ENCODE peak calls at places on chromosomes 11 and 22, in seven cellular contexts. One of them, this sample, is unnamed.

GRCh38 chr11:116281173-116282160 is 491.3 kb downstream of the BUD13 start:
- DNase-seq in stimulated activated CD4-positive, alpha-beta T cell treated with anti-CD3 and anti-CD28 coated beads, TNF-alpha, amount 100 ng/mL, for 24 hours: no peak
- DNase-seq in EH: no peak
- DNase-seq in iPS-NIHi11: peak
- DNase-seq in glutamatergic neuron: no peak
- DNase-seq in activated CD8-positive, alpha-beta T cell treated with anti-CD3 and anti-CD28 coated beads for 36 hours: no peak
- DNase-seq in effector memory CD8-positive, alpha-beta T cell: no peak
- DNase-seq in this sample: no peak

GRCh38 chr11:73185680-73186293 is 32.3 kb upstream of the P2RY2 start:
- DNase-seq in activated CD8-positive, alpha-beta T cell treated with anti-CD3 and anti-CD28 coated beads for 36 hours: no peak
- DNase-seq in iPS-NIHi11: no peak
- DNase-seq in EH: peak
- DNase-seq in glutamatergic neuron: no peak
- DNase-seq in stimulated activated CD4-positive, alpha-beta T cell treated with anti-CD3 and anti-CD28 coated beads, TNF-alpha, amount 100 ng/mL, for 24 hours: no peak
- DNase-seq in effector memory CD8-positive, alpha-beta T cell: no peak
- DNase-seq in this sample: no peak

GRCh38 chr22:16131918-16132317 is 442.1 kb downstream of the POTEH start:
- DNase-seq in iPS-NIHi11: no peak
- DNase-seq in activated CD8-positive, alpha-beta T cell treated with anti-CD3 and anti-CD28 coated beads for 36 hours: no peak
- DNase-seq in effector memory CD8-positive, alpha-beta T cell: no peak
- DNase-seq in glutamatergic neuron: no peak
- DNase-seq in EH: no peak
- DNase-seq in stimulated activated CD4-positive, alpha-beta T cell treated with anti-CD3 and anti-CD28 coated beads, TNF-alpha, amount 100 ng/mL, for 24 hours: no peak
- DNase-seq in this sample: no peak

GRCh38 chr11:118918686-118919280 is 6.9 kb downstream of the BCL9L start:
- DNase-seq in glutamatergic neuron: no peak
- DNase-seq in effector memory CD8-positive, alpha-beta T cell: no peak
- DNase-seq in activated CD8-positive, alpha-beta T cell treated with anti-CD3 and anti-CD28 coated beads for 36 hours: peak
- DNase-seq in EH: peak
- DNase-seq in stimulated activated CD4-positive, alpha-beta T cell treated with anti-CD3 and anti-CD28 coated beads, TNF-alpha, amount 100 ng/mL, for 24 hours: no peak
- DNase-seq in iPS-NIHi11: no peak
- DNase-seq in this sample: no peak

GRCh38 chr11:128714881-128715280 is 21.0 kb downstream of the FLI1 start:
- DNase-seq in stimulated activated CD4-positive, alpha-beta T cell treated with anti-CD3 and anti-CD28 coated beads, TNF-alpha, amount 100 ng/mL, for 24 hours: no peak
- DNase-seq in EH: peak
- DNase-seq in activated CD8-positive, alpha-beta T cell treated with anti-CD3 and anti-CD28 coated beads for 36 hours: peak
- DNase-seq in effector memory CD8-positive, alpha-beta T cell: no peak
- DNase-seq in iPS-NIHi11: no peak
- DNase-seq in glutamatergic neuron: no peak
- DNase-seq in this sample: no peak

GRCh38 chr22:44074286-44074984 is 50.3 kb downstream of the PARVB start:
- DNase-seq in glutamatergic neuron: no peak
- DNase-seq in activated CD8-positive, alpha-beta T cell treated with anti-CD3 and anti-CD28 coated beads for 36 hours: no peak
- DNase-seq in effector memory CD8-positive, alpha-beta T cell: no peak
- DNase-seq in stimulated activated CD4-positive, alpha-beta T cell treated with anti-CD3 and anti-CD28 coated beads, TNF-alpha, amount 100 ng/mL, for 24 hours: no peak
- DNase-seq in iPS-NIHi11: no peak
- DNase-seq in EH: no peak
- DNase-seq in this sample: no peak

GRCh38 chr11:125262194-125262824 is 97.8 kb downstream of the PKNOX2 start:
- DNase-seq in iPS-NIHi11: no peak
- DNase-seq in EH: no peak
- DNase-seq in effector memory CD8-positive, alpha-beta T cell: no peak
- DNase-seq in activated CD8-positive, alpha-beta T cell treated with anti-CD3 and anti-CD28 coated beads for 36 hours: no peak
- DNase-seq in stimulated activated CD4-positive, alpha-beta T cell treated with anti-CD3 and anti-CD28 coated beads, TNF-alpha, amount 100 ng/mL, for 24 hours: no peak
- DNase-seq in glutamatergic neuron: no peak
- DNase-seq in this sample: no peak

GRCh38 chr11:78408619-78409018 is 9.0 kb downstream of the GAB2 start:
- DNase-seq in stimulated activated CD4-positive, alpha-beta T cell treated with anti-CD3 and anti-CD28 coated beads, TNF-alpha, amount 100 ng/mL, for 24 hours: no peak
- DNase-seq in iPS-NIHi11: no peak
- DNase-seq in activated CD8-positive, alpha-beta T cell treated with anti-CD3 and anti-CD28 coated beads for 36 hours: no peak
- DNase-seq in EH: no peak
- DNase-seq in glutamatergic neuron: no peak
- DNase-seq in effector memory CD8-positive, alpha-beta T cell: no peak
- DNase-seq in this sample: no peak

GRCh38 chr11:127492025-127492424 is 491.5 kb upstream of the KIRREL3 start:
- DNase-seq in glutamatergic neuron: no peak
- DNase-seq in EH: no peak
- DNase-seq in activated CD8-positive, alpha-beta T cell treated with anti-CD3 and anti-CD28 coated beads for 36 hours: no peak
- DNase-seq in stimulated activated CD4-positive, alpha-beta T cell treated with anti-CD3 and anti-CD28 coated beads, TNF-alpha, amount 100 ng/mL, for 24 hours: no peak
- DNase-seq in iPS-NIHi11: no peak
- DNase-seq in effector memory CD8-positive, alpha-beta T cell: no peak
- DNase-seq in this sample: no peak

GRCh38 chr11:69510471-69511357 is 29.3 kb downstream of the LINC01488 start:
- DNase-seq in stimulated activated CD4-positive, alpha-beta T cell treated with anti-CD3 and anti-CD28 coated beads, TNF-alpha, amount 100 ng/mL, for 24 hours: no peak
- DNase-seq in glutamatergic neuron: no peak
- DNase-seq in EH: peak
- DNase-seq in iPS-NIHi11: no peak
- DNase-seq in effector memory CD8-positive, alpha-beta T cell: no peak
- DNase-seq in activated CD8-positive, alpha-beta T cell treated with anti-CD3 and anti-CD28 coated beads for 36 hours: no peak
- DNase-seq in this sample: no peak

GRCh38 chr11:57214494-57214893 is 22.6 kb downstream of the APLNR start:
- DNase-seq in glutamatergic neuron: no peak
- DNase-seq in iPS-NIHi11: no peak
- DNase-seq in effector memory CD8-positive, alpha-beta T cell: no peak
- DNase-seq in activated CD8-positive, alpha-beta T cell treated with anti-CD3 and anti-CD28 coated beads for 36 hours: no peak
- DNase-seq in EH: peak
- DNase-seq in stimulated activated CD4-positive, alpha-beta T cell treated with anti-CD3 and anti-CD28 coated beads, TNF-alpha, amount 100 ng/mL, for 24 hours: no peak
- DNase-seq in this sample: no peak

GRCh38 chr11:84819128-84819527 is 808.0 kb downstream of the DLG2 start:
- DNase-seq in iPS-NIHi11: no peak
- DNase-seq in EH: peak
- DNase-seq in stimulated activated CD4-positive, alpha-beta T cell treated with anti-CD3 and anti-CD28 coated beads, TNF-alpha, amount 100 ng/mL, for 24 hours: no peak
- DNase-seq in effector memory CD8-positive, alpha-beta T cell: no peak
- DNase-seq in activated CD8-positive, alpha-beta T cell treated with anti-CD3 and anti-CD28 coated beads for 36 hours: no peak
- DNase-seq in glutamatergic neuron: no peak
- DNase-seq in this sample: no peak

GRCh38 chr11:113104390-113105251 is 143.4 kb downstream of the NCAM1 start:
- DNase-seq in iPS-NIHi11: peak
- DNase-seq in activated CD8-positive, alpha-beta T cell treated with anti-CD3 and anti-CD28 coated beads for 36 hours: no peak
- DNase-seq in effector memory CD8-positive, alpha-beta T cell: no peak
- DNase-seq in EH: no peak
- DNase-seq in glutamatergic neuron: no peak
- DNase-seq in stimulated activated CD4-positive, alpha-beta T cell treated with anti-CD3 and anti-CD28 coated beads, TNF-alpha, amount 100 ng/mL, for 24 hours: no peak
- DNase-seq in this sample: no peak

GRCh38 chr11:96303980-96304379 is 39.0 kb downstream of the MAML2 start:
- DNase-seq in EH: no peak
- DNase-seq in iPS-NIHi11: no peak
- DNase-seq in stimulated activated CD4-positive, alpha-beta T cell treated with anti-CD3 and anti-CD28 coated beads, TNF-alpha, amount 100 ng/mL, for 24 hours: no peak
- DNase-seq in effector memory CD8-positive, alpha-beta T cell: no peak
- DNase-seq in activated CD8-positive, alpha-beta T cell treated with anti-CD3 and anti-CD28 coated beads for 36 hours: no peak
- DNase-seq in glutamatergic neuron: no peak
- DNase-seq in this sample: no peak

GRCh38 chr22:17964647-17965046 is 59.7 kb downstream of the MICAL3 start:
- DNase-seq in effector memory CD8-positive, alpha-beta T cell: no peak
- DNase-seq in stimulated activated CD4-positive, alpha-beta T cell treated with anti-CD3 and anti-CD28 coated beads, TNF-alpha, amount 100 ng/mL, for 24 hours: no peak
- DNase-seq in iPS-NIHi11: no peak
- DNase-seq in activated CD8-positive, alpha-beta T cell treated with anti-CD3 and anti-CD28 coated beads for 36 hours: no peak
- DNase-seq in glutamatergic neuron: no peak
- DNase-seq in EH: no peak
- DNase-seq in this sample: no peak

GRCh38 chr11:37858398-37858797 is 1260.4 kb upstream of the RAG2 start:
- DNase-seq in glutamatergic neuron: no peak
- DNase-seq in EH: no peak
- DNase-seq in activated CD8-positive, alpha-beta T cell treated with anti-CD3 and anti-CD28 coated beads for 36 hours: no peak
- DNase-seq in stimulated activated CD4-positive, alpha-beta T cell treated with anti-CD3 and anti-CD28 coated beads, TNF-alpha, amount 100 ng/mL, for 24 hours: no peak
- DNase-seq in effector memory CD8-positive, alpha-beta T cell: no peak
- DNase-seq in iPS-NIHi11: no peak
- DNase-seq in this sample: no peak

GRCh38 chr22:36289406-36289870 is 36.5 kb downstream of the APOL1 start:
- DNase-seq in stimulated activated CD4-positive, alpha-beta T cell treated with anti-CD3 and anti-CD28 coated beads, TNF-alpha, amount 100 ng/mL, for 24 hours: no peak
- DNase-seq in effector memory CD8-positive, alpha-beta T cell: no peak
- DNase-seq in activated CD8-positive, alpha-beta T cell treated with anti-CD3 and anti-CD28 coated beads for 36 hours: no peak
- DNase-seq in EH: no peak
- DNase-seq in glutamatergic neuron: no peak
- DNase-seq in iPS-NIHi11: no peak
- DNase-seq in this sample: no peak

GRCh38 chr11:112830255-112830654 is 131.0 kb upstream of the NCAM1 start:
- DNase-seq in iPS-NIHi11: no peak
- DNase-seq in EH: no peak
- DNase-seq in glutamatergic neuron: no peak
- DNase-seq in activated CD8-positive, alpha-beta T cell treated with anti-CD3 and anti-CD28 coated beads for 36 hours: no peak
- DNase-seq in effector memory CD8-positive, alpha-beta T cell: no peak
- DNase-seq in stimulated activated CD4-positive, alpha-beta T cell treated with anti-CD3 and anti-CD28 coated beads, TNF-alpha, amount 100 ng/mL, for 24 hours: no peak
- DNase-seq in this sample: no peak

This sample was measured in SIG-M5.